ENCODE peak calls at places on chromosomes 12 and 14, in nine cellular contexts. I is endothelial cell of umbilical vein, Q is spleen, H is HCT116, E is H1, P is GM12878, K is stomach, M is breast epithelium, U is SK-N-SH. B is an unnamed sample.

GRCh38 chr12:92605621-92606170 is 97.1 kb upstream of the PLEKHG7 start:
- DNase-seq in I (no peak), Q (no peak), H (no peak), E (no peak), P (no peak), K (no peak), M (no peak), U (no peak), B (no peak)

GRCh38 chr14:69928111-69928523 is 48.9 kb downstream of the SMOC1 start:
- DNase-seq in I (peak; percentile 82), Q (no peak), H (no peak), E (no peak), P (no peak), K (no peak), M (no peak), U (no peak), B (no peak)

GRCh38 chr12:49965836-49966235 is 4.2 kb downstream of the AQP5 start:
- DNase-seq in I (no peak), Q (peak; percentile 69), H (no peak), E (no peak), P (no peak), K (no peak), M (no peak), U (no peak), B (no peak)

GRCh38 chr12:80053048-80053790 is 46.1 kb upstream of the OTOGL start:
- DNase-seq in I (peak; percentile 75), Q (no peak), H (no peak), E (no peak), P (no peak), K (peak; percentile 40), M (no peak), U (peak; percentile 1), B (peak; percentile 80)

GRCh38 chr12:47964102-47964723 is 817 bp downstream of the TMEM106C start:
- DNase-seq in I (peak; percentile 26), Q (peak; percentile 74), H (no peak), E (no peak), P (no peak), K (peak; percentile 39), M (no peak), U (peak; percentile 58), B (no peak)

GRCh38 chr12:40622246-40622838 is 69.9 kb upstream of the CNTN1 start:
- DNase-seq in I (peak; percentile 57), Q (no peak), H (peak; percentile 50), E (peak; percentile 69), P (no peak), K (peak; percentile 55), M (no peak), U (peak; percentile 56), B (peak; percentile 74)

GRCh38 chr12:63353559-63353958 is 202.6 kb upstream of the AVPR1A start:
- DNase-seq in I (peak; percentile 70), Q (no peak), H (no peak), E (no peak), P (no peak), K (no peak), M (no peak), U (no peak), B (no peak)

GRCh38 chr12:10395390-10395998 is 5.7 kb upstream of the KLRK1 start:
- DNase-seq in I (no peak), Q (no peak), H (no peak), E (no peak), P (peak; percentile 60), K (peak; percentile 31), M (no peak), U (no peak), B (no peak)

GRCh38 chr12:1651946-1652345 is 22.9 kb downstream of the WNT5B start:
- DNase-seq in I (no peak), Q (no peak), H (no peak), E (no peak), P (no peak), K (no peak), M (no peak), U (no peak), B (no peak)

GRCh38 chr14:26385302-26385701 is 212.5 kb downstream of the NOVA1 start:
- DNase-seq in I (no peak), Q (no peak), H (no peak), E (no peak), P (no peak), K (no peak), M (no peak), U (no peak), B (no peak)

GRCh38 chr12:82686223-82687019 is at the start of gene TMTC2:
- DNase-seq in I (peak; percentile 95), Q (peak; percentile 97), H (peak; percentile 76), E (peak; percentile 94), P (peak; percentile 84), K (peak; percentile 95), M (peak; percentile 92), U (peak; percentile 95), B (peak; percentile 94)

GRCh38 chr12:60162988-60163720 is 567.3 kb downstream of the SLC16A7 start:
- DNase-seq in I (no peak), Q (no peak), H (no peak), E (no peak), P (no peak), K (no peak), M (no peak), U (peak; percentile 6), B (no peak)

GRCh38 chr12:92701441-92701840 is 1.3 kb upstream of the PLEKHG7 start:
- DNase-seq in I (no peak), Q (no peak), H (no peak), E (no peak), P (no peak), K (no peak), M (no peak), U (no peak), B (no peak)

GRCh38 chr12:27436029-27436428 is 10.5 kb upstream of the SMCO2 start:
- DNase-seq in I (no peak), Q (no peak), H (no peak), E (peak; percentile 45), P (no peak), K (no peak), M (no peak), U (no peak), B (no peak)

GRCh38 chr12:117850048-117850447 is 118.7 kb downstream of the KSR2 start:
- DNase-seq in I (peak; percentile 54), Q (no peak), H (peak; percentile 44), E (peak; percentile 57), P (no peak), K (no peak), M (no peak), U (peak; percentile 81), B (no peak)

GRCh38 chr14:75295491-75296338 is 17.1 kb downstream of the FOS start:
- DNase-seq in I (peak; percentile 82), Q (peak; percentile 93), H (no peak), E (peak; percentile 92), P (no peak), K (peak; percentile 87), M (peak; percentile 87), U (peak; percentile 80), B (peak; percentile 94)

GRCh38 chr12:46970636-46971035 is 108.8 kb upstream of the PCED1B start:
- DNase-seq in I (no peak), Q (no peak), H (no peak), E (no peak), P (no peak), K (no peak), M (no peak), U (no peak), B (no peak)

GRCh38 chr14:52417139-52417538 is 103.0 kb downstream of the PTGER2 start:
- DNase-seq in I (no peak), Q (no peak), H (no peak), E (no peak), P (no peak), K (no peak), M (no peak), U (no peak), B (no peak)

GRCh38 chr14:22850944-22851790 is 14.8 kb downstream of the MMP14 start:
- DNase-seq in I (peak; percentile 92), Q (peak; percentile 76), H (no peak), E (no peak), P (no peak), K (peak; percentile 92), M (peak; percentile 78), U (no peak), B (peak; percentile 93)

GRCh38 chr14:67517083-67517482 is 16.0 kb upstream of the PLEKHH1 start:
- DNase-seq in I (no peak), Q (no peak), H (no peak), E (peak; percentile 53), P (no peak), K (peak; percentile 56), M (no peak), U (no peak), B (no peak)

GRCh38 chr12:12488296-12488695 is 74.4 kb downstream of the DUSP16 start:
- DNase-seq in I (no peak), Q (no peak), H (no peak), E (no peak), P (no peak), K (no peak), M (no peak), U (no peak), B (no peak)

DNA sequence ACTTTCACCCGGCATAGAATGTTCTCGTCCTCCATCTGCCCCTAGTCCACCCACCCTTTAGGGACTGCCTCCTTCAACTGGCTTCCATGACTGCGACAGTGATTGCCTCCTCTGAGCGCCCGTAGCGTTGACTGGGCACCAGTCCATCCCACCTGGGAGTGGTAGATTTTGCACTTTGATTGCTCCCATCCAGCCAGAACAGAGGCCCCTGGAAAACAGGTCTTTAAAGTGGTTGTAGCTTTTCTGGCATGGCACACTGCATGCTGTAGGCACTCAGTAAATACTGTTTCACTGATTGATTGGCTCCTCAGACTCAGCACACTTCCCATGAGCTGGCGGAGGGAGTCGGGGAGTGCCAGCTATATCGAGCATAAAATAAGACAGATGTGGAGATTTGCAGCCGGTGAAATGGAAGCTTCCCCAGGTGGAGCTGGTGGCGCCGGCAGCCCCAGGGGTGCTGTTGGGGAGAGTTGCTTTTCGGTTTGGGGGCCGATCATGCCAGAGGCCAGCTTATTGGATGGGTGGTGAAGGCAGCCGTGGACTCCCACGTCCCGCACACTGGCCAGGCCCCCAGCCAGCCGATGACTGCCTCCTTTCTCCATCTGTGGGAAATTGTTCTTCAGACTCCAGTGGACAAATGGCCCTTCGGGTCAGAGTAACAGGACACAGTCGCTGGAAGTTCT is 200.2 kb downstream of the TSPAN9 start:
- DNase-seq in I (no peak), Q (no peak), H (no peak), E (no peak), P (no peak), K (peak; percentile 42), M (no peak), U (no peak), B (no peak)
- TF ChIP-seq POLR2AphosphoS5 in I (no peak), Q (no peak), H (no peak), E (no peak), P (no peak), K (no peak), M (no peak), U (no peak), B (no peak)

GRCh38 chr12:81245458-81245857 is 167.6 kb downstream of the ACSS3 start:
- DNase-seq in I (no peak), Q (no peak), H (no peak), E (no peak), P (no peak), K (no peak), M (no peak), U (no peak), B (no peak)
- TF ChIP-seq POLR2AphosphoS5 in I (no peak), Q (no peak), H (no peak), E (no peak), P (no peak), K (no peak), M (no peak), U (no peak), B (no peak)

GRCh38 chr12:30013051-30013450 is 229.3 kb upstream of the TMTC1 start:
- DNase-seq in I (no peak), Q (no peak), H (no peak), E (peak; percentile 54), P (no peak), K (no peak), M (no peak), U (no peak), B (no peak)
- TF ChIP-seq POLR2AphosphoS5 in I (no peak), Q (no peak), H (no peak), E (no peak), P (no peak), K (no peak), M (no peak), U (no peak), B (no peak)

GRCh38 chr14:92575061-92575772 is 61.6 kb downstream of the RIN3 start:
- DNase-seq in I (no peak), Q (peak; percentile 8), H (no peak), E (no peak), P (no peak), K (no peak), M (no peak), U (no peak), B (no peak)
- TF ChIP-seq POLR2AphosphoS5 in I (no peak), Q (no peak), H (no peak), E (no peak), P (no peak), K (no peak), M (no peak), U (no peak), B (no peak)